ENCODE peak calls at places on chromosome 10, in seven cellular contexts. One of them, this sample, is unnamed.

GRCh38 chr10:31374146-31374696 is 55.2 kb downstream of the ZEB1 start:
- DNase-seq in activated naive CD8-positive, alpha-beta T cell treated with anti-CD3 and anti-CD28 coated beads, Interleukin-2, amount 50 U/mL, for 16 hours: no peak
- DNase-seq in Kasumi-1: no peak
- DNase-seq in IMR-90: peak
- DNase-seq in ascending aorta: no peak
- DNase-seq in CD8-positive, alpha-beta memory T cell: no peak
- DNase-seq in T follicular helper cell: no peak
- DNase-seq in this sample: no peak

GRCh38 chr10:120308590-120308989 is 148.4 kb upstream of the PLPP4 start:
- DNase-seq in Kasumi-1: no peak
- DNase-seq in IMR-90: no peak
- DNase-seq in ascending aorta: no peak
- DNase-seq in CD8-positive, alpha-beta memory T cell: no peak
- DNase-seq in activated naive CD8-positive, alpha-beta T cell treated with anti-CD3 and anti-CD28 coated beads, Interleukin-2, amount 50 U/mL, for 16 hours: no peak
- DNase-seq in T follicular helper cell: no peak
- DNase-seq in this sample: no peak

GRCh38 chr10:27464993-27465392 is 39.1 kb upstream of the RAB18 start:
- DNase-seq in ascending aorta: no peak
- DNase-seq in IMR-90: no peak
- DNase-seq in CD8-positive, alpha-beta memory T cell: peak
- DNase-seq in T follicular helper cell: no peak
- DNase-seq in activated naive CD8-positive, alpha-beta T cell treated with anti-CD3 and anti-CD28 coated beads, Interleukin-2, amount 50 U/mL, for 16 hours: no peak
- DNase-seq in Kasumi-1: peak
- DNase-seq in this sample: no peak

GRCh38 chr10:109957092-109957797 is 33.9 kb upstream of the XPNPEP1 start:
- DNase-seq in ascending aorta: no peak
- DNase-seq in activated naive CD8-positive, alpha-beta T cell treated with anti-CD3 and anti-CD28 coated beads, Interleukin-2, amount 50 U/mL, for 16 hours: no peak
- DNase-seq in CD8-positive, alpha-beta memory T cell: no peak
- DNase-seq in T follicular helper cell: no peak
- DNase-seq in Kasumi-1: no peak
- DNase-seq in IMR-90: no peak
- DNase-seq in this sample: no peak

GRCh38 chr10:127849224-127849623 is 43.5 kb downstream of the CLRN3 start:
- DNase-seq in Kasumi-1: no peak
- DNase-seq in CD8-positive, alpha-beta memory T cell: no peak
- DNase-seq in IMR-90: no peak
- DNase-seq in T follicular helper cell: no peak
- DNase-seq in ascending aorta: no peak
- DNase-seq in activated naive CD8-positive, alpha-beta T cell treated with anti-CD3 and anti-CD28 coated beads, Interleukin-2, amount 50 U/mL, for 16 hours: no peak
- DNase-seq in this sample: no peak

GRCh38 chr10:103197177-103197576 is 4.1 kb upstream of the NT5C2 start:
- DNase-seq in ascending aorta: peak
- DNase-seq in IMR-90: peak
- DNase-seq in Kasumi-1: peak
- DNase-seq in activated naive CD8-positive, alpha-beta T cell treated with anti-CD3 and anti-CD28 coated beads, Interleukin-2, amount 50 U/mL, for 16 hours: no peak
- DNase-seq in T follicular helper cell: no peak
- DNase-seq in CD8-positive, alpha-beta memory T cell: no peak
- DNase-seq in this sample: peak

GRCh38 chr10:21513035-21513434 is 12.4 kb downstream of the SKIDA1 start:
- DNase-seq in IMR-90: no peak
- DNase-seq in ascending aorta: no peak
- DNase-seq in activated naive CD8-positive, alpha-beta T cell treated with anti-CD3 and anti-CD28 coated beads, Interleukin-2, amount 50 U/mL, for 16 hours: no peak
- DNase-seq in Kasumi-1: no peak
- DNase-seq in T follicular helper cell: no peak
- DNase-seq in CD8-positive, alpha-beta memory T cell: no peak
- DNase-seq in this sample: no peak

GRCh38 chr10:96720422-96721206 is at the start of gene PIK3AP1:
- DNase-seq in CD8-positive, alpha-beta memory T cell: peak
- DNase-seq in ascending aorta: peak
- DNase-seq in Kasumi-1: peak
- DNase-seq in T follicular helper cell: no peak
- DNase-seq in activated naive CD8-positive, alpha-beta T cell treated with anti-CD3 and anti-CD28 coated beads, Interleukin-2, amount 50 U/mL, for 16 hours: no peak
- DNase-seq in IMR-90: no peak
- DNase-seq in this sample: peak

GRCh38 chr10:124145109-124145860 is 51.9 kb upstream of the CHST15 start:
- DNase-seq in T follicular helper cell: no peak
- DNase-seq in CD8-positive, alpha-beta memory T cell: no peak
- DNase-seq in activated naive CD8-positive, alpha-beta T cell treated with anti-CD3 and anti-CD28 coated beads, Interleukin-2, amount 50 U/mL, for 16 hours: no peak
- DNase-seq in Kasumi-1: peak
- DNase-seq in ascending aorta: peak
- DNase-seq in IMR-90: no peak
- DNase-seq in this sample: peak

GRCh38 chr10:4102802-4103344 is 317.9 kb upstream of the KLF6 start:
- DNase-seq in Kasumi-1: no peak
- DNase-seq in activated naive CD8-positive, alpha-beta T cell treated with anti-CD3 and anti-CD28 coated beads, Interleukin-2, amount 50 U/mL, for 16 hours: no peak
- DNase-seq in T follicular helper cell: no peak
- DNase-seq in ascending aorta: no peak
- DNase-seq in IMR-90: no peak
- DNase-seq in CD8-positive, alpha-beta memory T cell: no peak
- DNase-seq in this sample: no peak

GRCh38 chr10:43268491-43268890 is 1.6 kb upstream of the RASGEF1A start:
- DNase-seq in IMR-90: no peak
- DNase-seq in activated naive CD8-positive, alpha-beta T cell treated with anti-CD3 and anti-CD28 coated beads, Interleukin-2, amount 50 U/mL, for 16 hours: no peak
- DNase-seq in T follicular helper cell: no peak
- DNase-seq in CD8-positive, alpha-beta memory T cell: no peak
- DNase-seq in Kasumi-1: no peak
- DNase-seq in ascending aorta: no peak
- DNase-seq in this sample: no peak

GRCh38 chr10:42970451-42971250 is 106.2 kb upstream of the RET start:
- DNase-seq in IMR-90: no peak
- DNase-seq in activated naive CD8-positive, alpha-beta T cell treated with anti-CD3 and anti-CD28 coated beads, Interleukin-2, amount 50 U/mL, for 16 hours: no peak
- DNase-seq in ascending aorta: peak
- DNase-seq in CD8-positive, alpha-beta memory T cell: no peak
- DNase-seq in Kasumi-1: peak
- DNase-seq in T follicular helper cell: no peak
- DNase-seq in this sample: no peak

GRCh38 chr10:60524541-60524940 is 134.9 kb upstream of the ANK3 start:
- DNase-seq in activated naive CD8-positive, alpha-beta T cell treated with anti-CD3 and anti-CD28 coated beads, Interleukin-2, amount 50 U/mL, for 16 hours: no peak
- DNase-seq in Kasumi-1: no peak
- DNase-seq in IMR-90: peak
- DNase-seq in CD8-positive, alpha-beta memory T cell: no peak
- DNase-seq in ascending aorta: no peak
- DNase-seq in T follicular helper cell: no peak
- DNase-seq in this sample: no peak

GRCh38 chr10:14014423-14014822 is 316.3 kb downstream of the FRMD4A start:
- DNase-seq in ascending aorta: no peak
- DNase-seq in Kasumi-1: no peak
- DNase-seq in activated naive CD8-positive, alpha-beta T cell treated with anti-CD3 and anti-CD28 coated beads, Interleukin-2, amount 50 U/mL, for 16 hours: no peak
- DNase-seq in IMR-90: no peak
- DNase-seq in CD8-positive, alpha-beta memory T cell: no peak
- DNase-seq in T follicular helper cell: no peak
- DNase-seq in this sample: no peak

GRCh38 chr10:123427386-123427785 is 238.8 kb upstream of the GPR26 start:
- DNase-seq in CD8-positive, alpha-beta memory T cell: no peak
- DNase-seq in activated naive CD8-positive, alpha-beta T cell treated with anti-CD3 and anti-CD28 coated beads, Interleukin-2, amount 50 U/mL, for 16 hours: no peak
- DNase-seq in ascending aorta: no peak
- DNase-seq in T follicular helper cell: no peak
- DNase-seq in Kasumi-1: peak
- DNase-seq in IMR-90: no peak
- DNase-seq in this sample: no peak

GRCh38 chr10:133257489-133258065 is 19.1 kb downstream of the ADAM8 start:
- DNase-seq in T follicular helper cell: no peak
- DNase-seq in ascending aorta: peak
- DNase-seq in activated naive CD8-positive, alpha-beta T cell treated with anti-CD3 and anti-CD28 coated beads, Interleukin-2, amount 50 U/mL, for 16 hours: no peak
- DNase-seq in CD8-positive, alpha-beta memory T cell: peak
- DNase-seq in Kasumi-1: peak
- DNase-seq in IMR-90: no peak
- DNase-seq in this sample: peak

GRCh38 chr10:98314577-98315284 is 46.7 kb upstream of the LOXL4 start:
- DNase-seq in CD8-positive, alpha-beta memory T cell: no peak
- DNase-seq in IMR-90: no peak
- DNase-seq in T follicular helper cell: no peak
- DNase-seq in ascending aorta: peak
- DNase-seq in Kasumi-1: no peak
- DNase-seq in activated naive CD8-positive, alpha-beta T cell treated with anti-CD3 and anti-CD28 coated beads, Interleukin-2, amount 50 U/mL, for 16 hours: no peak
- DNase-seq in this sample: no peak

GRCh38 chr10:72779874-72780273 is 87.9 kb downstream of the MCU start:
- DNase-seq in ascending aorta: no peak
- DNase-seq in CD8-positive, alpha-beta memory T cell: no peak
- DNase-seq in IMR-90: no peak
- DNase-seq in Kasumi-1: no peak
- DNase-seq in T follicular helper cell: no peak
- DNase-seq in activated naive CD8-positive, alpha-beta T cell treated with anti-CD3 and anti-CD28 coated beads, Interleukin-2, amount 50 U/mL, for 16 hours: no peak
- DNase-seq in this sample: no peak

GRCh38 chr10:1364151-1364910 is 308.1 kb downstream of the WDR37 start:
- DNase-seq in activated naive CD8-positive, alpha-beta T cell treated with anti-CD3 and anti-CD28 coated beads, Interleukin-2, amount 50 U/mL, for 16 hours: no peak
- DNase-seq in ascending aorta: peak
- DNase-seq in IMR-90: no peak
- DNase-seq in T follicular helper cell: no peak
- DNase-seq in CD8-positive, alpha-beta memory T cell: no peak
- DNase-seq in Kasumi-1: no peak
- DNase-seq in this sample: no peak

GRCh38 chr10:5151076-5151475 is 33.9 kb downstream of the AKR1C8 start:
- DNase-seq in IMR-90: no peak
- DNase-seq in CD8-positive, alpha-beta memory T cell: no peak
- DNase-seq in T follicular helper cell: no peak
- DNase-seq in ascending aorta: no peak
- DNase-seq in Kasumi-1: no peak
- DNase-seq in activated naive CD8-positive, alpha-beta T cell treated with anti-CD3 and anti-CD28 coated beads, Interleukin-2, amount 50 U/mL, for 16 hours: no peak
- DNase-seq in this sample: no peak

GRCh38 chr10:100799881-100800280 is 54.5 kb downstream of the PAX2 start:
- DNase-seq in ascending aorta: no peak
- DNase-seq in CD8-positive, alpha-beta memory T cell: no peak
- DNase-seq in T follicular helper cell: no peak
- DNase-seq in Kasumi-1: no peak
- DNase-seq in activated naive CD8-positive, alpha-beta T cell treated with anti-CD3 and anti-CD28 coated beads, Interleukin-2, amount 50 U/mL, for 16 hours: no peak
- DNase-seq in IMR-90: no peak
- DNase-seq in this sample: no peak

GRCh38 chr10:73809061-73809818 is 2.2 kb downstream of the NDST2 start:
- DNase-seq in ascending aorta: no peak
- DNase-seq in IMR-90: peak
- DNase-seq in Kasumi-1: no peak
- DNase-seq in activated naive CD8-positive, alpha-beta T cell treated with anti-CD3 and anti-CD28 coated beads, Interleukin-2, amount 50 U/mL, for 16 hours: no peak
- DNase-seq in T follicular helper cell: no peak
- DNase-seq in CD8-positive, alpha-beta memory T cell: no peak
- DNase-seq in this sample: no peak

GRCh38 chr10:84563355-84563754 is 235.0 kb downstream of the CCSER2 start:
- DNase-seq in CD8-positive, alpha-beta memory T cell: no peak
- DNase-seq in IMR-90: no peak
- DNase-seq in Kasumi-1: no peak
- DNase-seq in ascending aorta: no peak
- DNase-seq in T follicular helper cell: no peak
- DNase-seq in activated naive CD8-positive, alpha-beta T cell treated with anti-CD3 and anti-CD28 coated beads, Interleukin-2, amount 50 U/mL, for 16 hours: no peak
- DNase-seq in this sample: no peak

GRCh38 chr10:62817120-62817762 is 1.1 kb upstream of the EGR2 start:
- DNase-seq in T follicular helper cell: peak
- DNase-seq in CD8-positive, alpha-beta memory T cell: no peak
- DNase-seq in activated naive CD8-positive, alpha-beta T cell treated with anti-CD3 and anti-CD28 coated beads, Interleukin-2, amount 50 U/mL, for 16 hours: no peak
- DNase-seq in Kasumi-1: no peak
- DNase-seq in ascending aorta: peak
- DNase-seq in IMR-90: peak
- DNase-seq in this sample: peak

GRCh38 chr10:90087197-90088007 is 386.0 kb downstream of the KIF20B start:
- DNase-seq in ascending aorta: no peak
- DNase-seq in Kasumi-1: no peak
- DNase-seq in IMR-90: peak
- DNase-seq in activated naive CD8-positive, alpha-beta T cell treated with anti-CD3 and anti-CD28 coated beads, Interleukin-2, amount 50 U/mL, for 16 hours: no peak
- DNase-seq in T follicular helper cell: no peak
- DNase-seq in CD8-positive, alpha-beta memory T cell: no peak
- DNase-seq in this sample: no peak

This sample was measured in left ventricle myocardium inferior.